ENCODE peak calls at places on chromosome 1, in six cellular contexts. P is CD4-positive, alpha-beta T cell; T is HuH-7.5; X is GM04504; K is SW 1271; C is A549. H is an unnamed sample.
A peak's percentile ranks its signal among the peaks of the same experiment; 100 is the strongest.

GRCh38 chr1:26949926-26950319 is 10.3 kb downstream of the KDF1 start:
- DNase-seq in P (no peak), T (no peak), X (no peak), K (no peak), C (no peak), H (no peak)

GRCh38 chr1:147264158-147264768 is 21.8 kb downstream of the CHD1L start:
- DNase-seq in P (no peak), T (no peak), X (no peak), K (no peak), C (no peak), H (peak; percentile 64)

GRCh38 chr1:226626577-226626956 is 78.0 kb downstream of the STUM start:
- DNase-seq in P (peak; percentile 72), T (peak; percentile 60), X (peak; percentile 17), K (no peak), C (peak; percentile 67), H (peak; percentile 79)

GRCh38 chr1:75996196-75996595 is 64.0 kb upstream of the ASB17 start:
- DNase-seq in P (no peak), T (no peak), X (no peak), K (no peak), C (no peak), H (peak; percentile 61)

GRCh38 chr1:40421348-40421693 is 29.0 kb upstream of the ZFP69B start:
- DNase-seq in P (no peak), T (no peak), X (no peak), K (no peak), C (no peak), H (no peak)

GRCh38 chr1:154445040-154445472 is 39.9 kb downstream of the IL6R start:
- DNase-seq in P (no peak), T (no peak), X (no peak), K (no peak), C (no peak), H (peak; percentile 57)

GRCh38 chr1:21391497-21391896 is 48.4 kb upstream of the NBPF3 start:
- DNase-seq in P (no peak), T (no peak), X (no peak), K (no peak), C (no peak), H (no peak)

GRCh38 chr1:233959971-233960710 is 55.7 kb downstream of the SLC35F3 start:
- DNase-seq in P (no peak), T (no peak), X (no peak), K (no peak), C (no peak), H (no peak)

GRCh38 chr1:58497499-58497898 is 49.0 kb downstream of the OMA1 start:
- DNase-seq in P (no peak), T (no peak), X (no peak), K (no peak), C (no peak), H (no peak)

GRCh38 chr1:150551784-150552691 is 2.8 kb downstream of the ADAMTSL4 start:
- DNase-seq in P (no peak), T (peak; percentile 94), X (peak; percentile 73), K (no peak), C (peak; percentile 60), H (peak; percentile 95)

GRCh38 chr1:205447457-205448415 is 8.1 kb downstream of the BLACAT1 start:
- DNase-seq in P (no peak), T (no peak), X (no peak), K (no peak), C (no peak), H (no peak)

GRCh38 chr1:43239484-43239883 is 30.3 kb upstream of the TMEM125 start:
- DNase-seq in P (no peak), T (no peak), X (no peak), K (no peak), C (no peak), H (no peak)

GRCh38 chr1:215682232-215682631 is 115.1 kb downstream of the KCTD3 start:
- DNase-seq in P (no peak), T (no peak), X (no peak), K (no peak), C (peak; percentile 10), H (peak; percentile 15)

GRCh38 chr1:64537942-64538341 is 68.0 kb downstream of the CACHD1 start:
- DNase-seq in P (no peak), T (no peak), X (no peak), K (no peak), C (no peak), H (no peak)

GRCh38 chr1:239815074-239815473 is 276.6 kb upstream of the FMN2 start:
- DNase-seq in P (no peak), T (no peak), X (no peak), K (no peak), C (no peak), H (no peak)

GRCh38 chr1:204286841-204287387 is 72.8 kb downstream of the PLEKHA6 start:
- DNase-seq in P (peak; percentile 18), T (peak; percentile 37), X (no peak), K (no peak), C (peak; percentile 30), H (peak; percentile 18)

GRCh38 chr1:22876359-22877111 is 96.1 kb downstream of the LACTBL1 start:
- DNase-seq in P (no peak), T (no peak), X (no peak), K (no peak), C (no peak), H (peak; percentile 57)

GRCh38 chr1:117605811-117606607 is at the start of gene TENT5C:
- DNase-seq in P (peak; percentile 99), T (peak; percentile 94), X (peak; percentile 94), K (peak; percentile 82), C (peak; percentile 91), H (peak; percentile 97)

GRCh38 chr1:87953109-87953508 is 624.4 kb downstream of the LMO4 start:
- DNase-seq in P (no peak), T (no peak), X (no peak), K (no peak), C (no peak), H (no peak)

GRCh38 chr1:241310451-241310850 is 46.6 kb downstream of the RGS7 start:
- DNase-seq in P (no peak), T (no peak), X (peak; percentile 1), K (no peak), C (no peak), H (peak; percentile 16)

GRCh38 chr1:17027403-17027802 is 15.7 kb upstream of the ATP13A2 start:
- DNase-seq in P (no peak), T (no peak), X (peak; percentile 67), K (no peak), C (no peak), H (no peak)

GRCh38 chr1:9557624-9558023 is 18.4 kb downstream of the SLC25A33 start:
- DNase-seq in P (no peak), T (no peak), X (no peak), K (no peak), C (no peak), H (no peak)

GRCh38 chr1:199173356-199173755 is 534.5 kb downstream of the PTPRC start:
- DNase-seq in P (no peak), T (no peak), X (peak; percentile 6), K (no peak), C (no peak), H (peak; percentile 43)

GRCh38 chr1:170568197-170568596 is 36.2 kb downstream of the GORAB start:
- DNase-seq in P (no peak), T (no peak), X (no peak), K (no peak), C (no peak), H (no peak)

GRCh38 chr1:53992085-53992874 is 25.7 kb downstream of the LDLRAD1 start:
- DNase-seq in P (no peak), T (no peak), X (no peak), K (no peak), C (peak; percentile 22), H (no peak)